ENCODE peak calls at places on chromosomes 12 and 14, in five cellular contexts. R, I, Z, N and M are unnamed samples.

GRCh38 chr12:30613119-30613830 is 82.4 kb downstream of the IPO8 start:
- DNase-seq in R (peak; percentile 17), I (no peak), Z (no peak), N (no peak), M (no peak)

GRCh38 chr12:98741615-98742265 is 96.7 kb downstream of the APAF1 start:
- DNase-seq in R (no peak), I (no peak), Z (no peak), N (no peak), M (no peak)

GRCh38 chr14:105492051-105492965 is 1.3 kb downstream of the TEDC1 start:
- DNase-seq in R (no peak), I (peak; percentile 30), Z (peak; percentile 60), N (no peak), M (no peak)

GRCh38 chr14:38339704-38340103 is 83.8 kb upstream of the CLEC14A start:
- DNase-seq in R (no peak), I (no peak), Z (no peak), N (no peak), M (no peak)

GRCh38 chr12:50102648-50103309 is 1.0 kb upstream of the GPD1 start:
- DNase-seq in R (no peak), I (no peak), Z (no peak), N (no peak), M (no peak)

GRCh38 chr14:68824207-68824516 is 31.3 kb upstream of the ZFP36L1 start:
- DNase-seq in R (no peak), I (no peak), Z (no peak), N (no peak), M (no peak)

GRCh38 chr12:10753066-10753465 is 29.9 kb upstream of the YBX3 start:
- DNase-seq in R (peak; percentile 79), I (no peak), Z (no peak), N (no peak), M (peak; percentile 16)

GRCh38 chr12:54658306-54659264 is 10.4 kb upstream of the DCD start:
- DNase-seq in R (peak; percentile 15), I (no peak), Z (peak; percentile 57), N (peak; percentile 49), M (peak; percentile 38)

GRCh38 chr12:47356129-47356622 is 276.4 kb upstream of the AMIGO2 start:
- DNase-seq in R (no peak), I (no peak), Z (no peak), N (no peak), M (no peak)

DNA sequence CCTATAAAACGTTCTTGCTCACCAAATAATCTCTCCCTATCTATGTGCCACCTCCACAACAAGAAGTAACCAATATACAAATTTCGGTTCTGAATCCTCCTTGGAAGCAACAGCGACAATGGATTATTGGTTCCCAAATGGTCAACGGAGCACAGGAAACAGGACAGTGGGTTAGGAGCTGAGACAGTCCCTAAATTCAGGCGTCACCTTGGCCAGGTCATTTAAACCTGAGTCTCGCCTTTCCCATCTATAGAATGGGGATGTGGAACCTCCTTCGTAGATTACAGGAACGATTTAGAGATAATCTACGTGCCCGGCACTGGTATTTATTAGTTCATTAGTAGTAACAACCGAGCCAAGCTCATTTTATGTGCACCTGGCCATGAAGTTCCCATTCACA is 1.1 kb downstream of the NT5DC3 start:
- DNase-seq in R (no peak), I (no peak), Z (no peak), N (no peak), M (no peak)
- H3K27ac ChIP-seq in R (peak overlapping the region; percentile 95), I (peak overlapping the region; percentile 95), Z (no peak overlapping the region), N (no peak overlapping the region), M (no peak overlapping the region)

GRCh38 chr14:59038746-59039145 is 149.7 kb upstream of the DAAM1 start:
- DNase-seq in R (no peak), I (no peak), Z (no peak), N (no peak), M (no peak)
- TF ChIP-seq CTCF in R (no peak), I (no peak), Z (no peak), N (no peak), M (no peak)

GRCh38 chr12:124514145-124514995 is 53.0 kb downstream of the NCOR2 start:
- DNase-seq in R (no peak), I (no peak), Z (no peak), N (no peak), M (no peak)
- H3K27ac ChIP-seq in R (no peak overlapping the region), I (no peak overlapping the region), Z (no peak overlapping the region), N (no peak overlapping the region), M (peak overlapping the region; percentile 100)

GRCh38 chr12:3000548-3001275 is 41.5 kb downstream of the TEAD4 start:
- DNase-seq in R (no peak), I (no peak), Z (peak; percentile 46), N (no peak), M (no peak)
- TF ChIP-seq CTCF in R (no peak), I (no peak), Z (no peak), N (no peak), M (no peak)

GRCh38 chr12:39619660-39620433 is at the start of gene ABCD2:
- DNase-seq in R (peak; percentile 77), I (peak; percentile 61), Z (peak; percentile 19), N (peak; percentile 82), M (peak; percentile 29)
- H3K27ac ChIP-seq in R (peak within 1 kb of the TSS; percentile 37), I (peak within 1 kb of the TSS; percentile 76), Z (no peak within 1 kb of the TSS), N (peak within 1 kb of the TSS; percentile 76), M (peak within 1 kb of the TSS; percentile 61)

DNA sequence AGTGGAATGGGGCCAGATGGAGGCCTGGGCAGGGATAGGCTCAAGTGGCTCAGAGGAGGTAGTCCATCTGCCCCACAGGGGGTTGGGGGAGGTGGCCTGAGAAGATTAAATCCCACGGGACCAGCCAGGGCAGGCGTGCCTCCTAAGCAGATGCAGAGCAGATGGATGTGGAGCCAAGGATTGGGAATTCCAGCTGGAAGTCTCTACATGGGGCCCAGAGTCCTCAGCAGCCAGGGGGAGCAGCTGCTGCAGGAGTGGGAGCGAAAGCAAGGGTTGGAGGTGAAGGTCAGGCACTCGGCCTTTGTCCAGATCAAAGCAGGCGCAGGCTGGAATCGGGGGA is 42.4 kb upstream of the VRK1 start:
- DNase-seq in R (no peak), I (no peak), Z (no peak), N (no peak), M (no peak)
- TF ChIP-seq CTCF in R (no peak), I (no peak), Z (no peak), N (no peak), M (no peak)

GRCh38 chr14:48274826-48275225 is 599.4 kb upstream of the MDGA2 start:
- DNase-seq in R (no peak), I (no peak), Z (no peak), N (no peak), M (no peak)

GRCh38 chr14:48275301-48275700 is 599.9 kb upstream of the MDGA2 start:
- DNase-seq in R (no peak), I (no peak), Z (no peak), N (no peak), M (no peak)
- H3K27ac ChIP-seq in R (no peak overlapping the region), I (no peak overlapping the region), Z (no peak overlapping the region), N (no peak overlapping the region), M (no peak overlapping the region)